ENCODE peak calls at places on chromosomes 4 and X, in eight cellular contexts. W, R, A, N, L, S, V and B are unnamed samples.
A peak's percentile ranks its signal among the peaks of the same experiment; 100 is the strongest.

GRCh38 chrX:50430917-50431316 is 39.7 kb downstream of the DGKK start:
- DNase-seq in R (no peak), N (no peak), L (no peak), V (no peak), A (peak; percentile 41), W (no peak), S (no peak), B (peak; percentile 91)

GRCh38 chr4:33107813-33108212 is 2387.6 kb downstream of the PCDH7 start:
- DNase-seq in N (no peak), A (no peak), V (no peak), L (no peak), W (no peak), S (no peak), R (no peak), B (no peak)

GRCh38 chr4:185865901-185866328 is 53.9 kb upstream of the SORBS2 start:
- DNase-seq in W (no peak), A (no peak), R (no peak), V (no peak), S (no peak), N (no peak), L (no peak), B (no peak)

GRCh38 chrX:17376381-17377046 is 1.5 kb downstream of the NHS start:
- DNase-seq in W (no peak), A (no peak), V (no peak), N (peak; percentile 46), S (no peak), R (peak; percentile 55), L (no peak), B (no peak)

GRCh38 chrX:153673398-153674218 is at the start of gene PNCK:
- DNase-seq in L (no peak), N (no peak), A (no peak), S (no peak), R (no peak), W (no peak), V (no peak), B (no peak)

GRCh38 chrX:1221296-1221845 is 8.9 kb upstream of the CRLF2 start:
- DNase-seq in R (no peak), L (no peak), N (no peak), W (no peak), A (no peak), V (no peak), S (no peak), B (no peak)

GRCh38 chrX:110001702-110002299 is 1.1 kb upstream of the TMEM164 start:
- DNase-seq in A (no peak), L (peak; percentile 66), N (no peak), R (no peak), W (no peak), S (no peak), V (no peak), B (peak; percentile 53)

GRCh38 chr4:53592128-53592527 is 842 bp upstream of the LNX1 start:
- DNase-seq in R (no peak), S (peak; percentile 13), V (no peak), W (no peak), N (no peak), L (peak; percentile 12), A (no peak), B (no peak)

GRCh38 chr4:90069151-90069550 is 58.0 kb upstream of the CCSER1 start:
- DNase-seq in V (no peak), L (no peak), R (no peak), S (peak; percentile 6), N (no peak), A (no peak), W (peak; percentile 47), B (no peak)

GRCh38 chrX:111365770-111366325 is 46.1 kb downstream of the DCX start:
- DNase-seq in V (no peak), W (no peak), L (no peak), N (no peak), A (no peak), R (no peak), S (no peak), B (no peak)

GRCh38 chr4:39565925-39566630 is 38.8 kb upstream of the UGDH start:
- DNase-seq in A (no peak), L (no peak), S (peak; percentile 51), R (peak; percentile 57), N (no peak), V (no peak), W (no peak), B (no peak)

GRCh38 chr4:139629761-139630160 is 35.9 kb upstream of the MGST2 start:
- DNase-seq in V (no peak), S (no peak), R (no peak), A (no peak), W (no peak), N (no peak), L (no peak), B (no peak)

GRCh38 chr4:141352775-141353544 is 132.3 kb downstream of the ZNF330 start:
- DNase-seq in R (no peak), N (no peak), V (no peak), A (no peak), W (no peak), L (peak; percentile 32), S (peak; percentile 78), B (peak; percentile 71)

GRCh38 chr4:23717528-23718248 is 172.2 kb downstream of the PPARGC1A start:
- DNase-seq in A (peak; percentile 17), S (no peak), W (no peak), V (no peak), L (peak; percentile 37), R (peak; percentile 25), N (no peak), B (peak; percentile 41)

GRCh38 chr4:168859888-168860694 is 150.0 kb downstream of the CBR4 start:
- DNase-seq in V (peak; percentile 33), S (no peak), A (no peak), W (no peak), N (no peak), R (no peak), L (no peak), B (no peak)

GRCh38 chr4:7478665-7479064 is 43.9 kb upstream of the PSAPL1 start:
- DNase-seq in W (no peak), S (no peak), L (no peak), R (no peak), A (no peak), N (no peak), V (no peak), B (no peak)

DNA sequence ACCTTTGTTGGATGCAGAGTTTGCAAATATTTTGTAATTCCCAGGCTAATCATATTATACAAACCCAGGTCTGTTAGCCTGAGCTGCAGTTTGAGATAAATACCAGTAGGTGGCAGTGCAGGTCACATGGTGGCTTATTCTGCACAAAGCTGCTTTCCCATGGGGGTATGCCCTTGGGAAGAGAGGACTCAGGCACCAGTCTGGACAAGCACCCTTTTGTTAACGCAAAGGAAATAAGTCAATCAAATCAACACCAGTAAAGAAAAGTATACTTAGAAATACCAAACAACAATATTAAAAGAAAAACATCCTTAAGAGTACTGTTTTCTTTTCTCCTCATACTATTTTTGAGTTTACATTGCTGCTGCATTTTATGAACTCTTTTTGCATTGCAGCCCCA is 389.0 kb upstream of the ZFP42 start:
- DNase-seq in S (peak; percentile 50), A (peak; percentile 50), L (peak; percentile 46), N (peak; percentile 56), R (peak; percentile 54), W (peak; percentile 54), V (no peak), B (peak; percentile 64)
- TF ChIP-seq MAX in S (no peak), A (no peak), L (no peak), N (peak; percentile 11), R (no peak), W (no peak), V (no peak), B (peak; percentile 59)

DNA sequence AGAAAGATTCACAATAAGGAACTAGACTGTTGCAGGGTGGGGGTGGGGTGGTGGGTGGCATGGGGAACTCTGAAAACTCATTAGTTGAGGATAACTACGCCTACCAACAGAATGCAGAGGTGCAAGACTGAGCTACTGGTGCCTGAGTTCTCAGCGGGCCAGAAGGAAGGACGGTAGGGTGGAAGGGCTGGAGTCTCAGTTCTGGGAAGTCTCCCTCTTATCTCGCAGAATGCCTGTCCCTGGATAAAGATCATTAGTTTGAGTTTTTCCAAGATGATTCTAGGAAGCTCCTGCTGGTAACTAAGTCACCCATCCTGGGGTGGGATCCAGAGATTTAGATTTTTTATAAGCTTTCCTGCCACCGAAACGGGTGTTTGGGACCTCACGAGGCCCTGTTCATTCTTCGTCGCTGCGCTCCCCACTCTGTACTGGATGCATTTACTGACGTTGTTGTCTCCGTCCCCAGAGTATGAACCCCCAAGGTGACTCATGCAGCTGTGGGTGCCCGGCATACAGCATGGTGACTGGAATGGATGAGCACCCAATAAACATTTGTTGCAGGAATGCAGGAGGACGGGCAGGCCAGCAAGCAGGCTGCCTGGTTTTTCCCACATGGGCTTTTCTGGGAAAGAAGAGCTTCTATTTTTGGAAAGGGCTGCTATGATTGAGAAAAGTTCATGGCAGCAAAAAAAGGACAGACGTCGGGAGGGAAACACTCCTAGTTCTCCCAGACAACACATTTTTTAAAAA is 1.1 kb upstream of the SOD3 start:
- DNase-seq in N (no peak), W (no peak), V (no peak), R (no peak), A (no peak), L (no peak), S (no peak), B (no peak)
- TF ChIP-seq POLR2A in N (no peak), W (no peak), V (no peak), R (no peak), A (no peak), L (no peak), S (no peak), B (no peak)

DNA sequence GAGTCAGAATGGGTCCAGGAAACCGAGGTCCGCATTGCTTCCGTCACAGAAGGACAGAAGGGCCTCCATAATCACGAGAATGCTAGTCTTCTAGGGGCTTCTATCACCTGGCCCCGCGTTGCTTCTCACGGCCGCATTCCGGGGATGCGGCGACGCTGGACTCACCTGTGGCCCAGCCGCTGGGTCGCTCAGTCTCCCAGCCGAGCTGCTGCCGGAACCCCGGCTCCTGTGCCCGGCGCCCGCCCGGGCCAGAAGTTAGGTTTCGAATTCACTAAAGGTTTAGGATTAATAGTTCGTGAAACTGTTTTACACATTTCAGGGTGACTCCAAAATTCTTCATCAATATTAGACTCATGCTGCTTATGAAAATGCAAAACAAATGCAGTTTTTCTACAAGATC is 31.7 kb upstream of the TMSB15A start:
- DNase-seq in L (no peak), N (no peak), R (no peak), A (no peak), V (no peak), W (no peak), S (no peak), B (no peak)
- TF ChIP-seq MAX in L (no peak), N (no peak), R (no peak), A (no peak), V (no peak), W (no peak), S (no peak), B (no peak)

DNA sequence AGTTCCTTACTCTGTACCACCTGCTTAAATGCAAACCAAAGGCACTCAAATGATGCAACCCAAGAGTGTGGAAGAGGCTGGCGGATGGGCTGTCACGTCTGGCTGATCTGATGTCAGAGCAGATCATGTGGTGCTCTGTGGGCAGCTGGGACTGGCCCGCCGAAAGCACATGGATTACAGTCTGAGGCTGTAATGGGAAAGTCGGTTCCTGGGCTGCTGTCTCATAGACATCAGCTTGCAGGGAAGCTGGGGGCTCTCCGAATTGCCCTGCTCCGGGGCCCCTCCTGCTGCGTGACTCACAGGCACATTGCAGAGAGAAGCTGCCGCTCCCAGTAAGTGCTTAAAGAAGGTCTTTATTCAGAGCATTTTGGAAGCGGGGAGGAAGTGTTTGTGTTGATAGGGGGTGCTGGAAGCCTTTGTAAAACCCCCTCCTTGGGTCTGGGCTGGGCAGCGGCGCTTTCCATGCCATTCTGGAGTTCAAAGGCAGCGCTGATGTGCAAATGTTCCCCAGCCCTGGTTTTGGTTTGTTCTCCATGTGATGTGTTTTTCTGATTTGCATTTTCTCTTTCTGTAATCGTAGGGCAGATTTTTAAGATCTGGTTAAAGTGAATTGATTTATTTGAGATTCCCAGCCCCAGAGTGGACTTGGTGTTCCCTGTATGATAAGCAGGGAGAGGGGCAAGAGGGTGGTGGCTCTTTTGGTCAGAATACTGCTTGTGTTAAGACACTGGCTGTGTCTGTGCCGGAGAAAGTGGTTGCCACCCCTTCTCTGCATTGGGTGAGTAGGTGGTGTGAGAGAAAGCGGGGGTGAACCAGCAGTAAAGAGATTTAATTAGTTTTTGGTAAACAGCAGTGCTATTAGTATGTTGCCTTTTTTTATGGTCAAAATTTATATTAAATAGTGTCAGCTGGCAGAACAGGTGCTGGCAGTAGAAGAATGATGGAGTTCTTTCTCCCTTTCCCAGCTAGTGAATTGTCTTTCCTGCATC is 181.3 kb downstream of the LARP7 start:
- DNase-seq in N (peak; percentile 81), V (peak; percentile 55), R (peak; percentile 74), W (peak; percentile 68), A (peak; percentile 7), S (peak; percentile 27), L (peak; percentile 9), B (peak; percentile 51)
- TF ChIP-seq POLR2A in N (no peak), V (peak; percentile 89), R (no peak), W (no peak), A (no peak), S (no peak), L (no peak), B (no peak)